ENCODE peak calls at places on chromosome 11, in four cellular contexts. One of them, this sample, is unnamed.

GRCh38 chr11:62560566-62561103 is 13.1 kb downstream of the EEF1G start:
- DNase-seq in activated gamma-delta T cell treated with Interleukin-2 at 50 U/mL for 16 hours: peak
- DNase-seq in stimulated activated CD4-positive, alpha-beta T cell treated with anti-CD3 and anti-CD28 coated beads, Interleukin-4, amount 100 ng/mL, for 24 hours: peak
- DNase-seq in substantia nigra: no peak
- DNase-seq in this sample: no peak

GRCh38 chr11:94796863-94797262 is 28.7 kb downstream of the AMOTL1 start:
- DNase-seq in activated gamma-delta T cell treated with Interleukin-2 at 50 U/mL for 16 hours: no peak
- DNase-seq in substantia nigra: no peak
- DNase-seq in stimulated activated CD4-positive, alpha-beta T cell treated with anti-CD3 and anti-CD28 coated beads, Interleukin-4, amount 100 ng/mL, for 24 hours: no peak
- DNase-seq in this sample: no peak

GRCh38 chr11:69391192-69392103 is 90.0 kb upstream of the LINC01488 start:
- DNase-seq in substantia nigra: no peak
- DNase-seq in stimulated activated CD4-positive, alpha-beta T cell treated with anti-CD3 and anti-CD28 coated beads, Interleukin-4, amount 100 ng/mL, for 24 hours: no peak
- DNase-seq in activated gamma-delta T cell treated with Interleukin-2 at 50 U/mL for 16 hours: no peak
- DNase-seq in this sample: no peak

GRCh38 chr11:3616721-3617460 is 24.9 kb downstream of the ART5 start:
- DNase-seq in activated gamma-delta T cell treated with Interleukin-2 at 50 U/mL for 16 hours: no peak
- DNase-seq in stimulated activated CD4-positive, alpha-beta T cell treated with anti-CD3 and anti-CD28 coated beads, Interleukin-4, amount 100 ng/mL, for 24 hours: no peak
- DNase-seq in substantia nigra: no peak
- DNase-seq in this sample: no peak

GRCh38 chr11:31645747-31646146 is 136.2 kb downstream of the ELP4 start:
- DNase-seq in stimulated activated CD4-positive, alpha-beta T cell treated with anti-CD3 and anti-CD28 coated beads, Interleukin-4, amount 100 ng/mL, for 24 hours: no peak
- DNase-seq in activated gamma-delta T cell treated with Interleukin-2 at 50 U/mL for 16 hours: no peak
- DNase-seq in substantia nigra: peak
- DNase-seq in this sample: no peak

GRCh38 chr11:69498614-69499175 is 17.2 kb downstream of the LINC01488 start:
- DNase-seq in substantia nigra: no peak
- DNase-seq in stimulated activated CD4-positive, alpha-beta T cell treated with anti-CD3 and anti-CD28 coated beads, Interleukin-4, amount 100 ng/mL, for 24 hours: no peak
- DNase-seq in activated gamma-delta T cell treated with Interleukin-2 at 50 U/mL for 16 hours: no peak
- DNase-seq in this sample: no peak

GRCh38 chr11:32902089-32902665 is 9.6 kb downstream of the QSER1 start:
- DNase-seq in stimulated activated CD4-positive, alpha-beta T cell treated with anti-CD3 and anti-CD28 coated beads, Interleukin-4, amount 100 ng/mL, for 24 hours: no peak
- DNase-seq in activated gamma-delta T cell treated with Interleukin-2 at 50 U/mL for 16 hours: no peak
- DNase-seq in substantia nigra: no peak
- DNase-seq in this sample: no peak

GRCh38 chr11:35507688-35508087 is 17.7 kb downstream of the PAMR1 start:
- DNase-seq in substantia nigra: no peak
- DNase-seq in activated gamma-delta T cell treated with Interleukin-2 at 50 U/mL for 16 hours: no peak
- DNase-seq in stimulated activated CD4-positive, alpha-beta T cell treated with anti-CD3 and anti-CD28 coated beads, Interleukin-4, amount 100 ng/mL, for 24 hours: no peak
- DNase-seq in this sample: no peak

GRCh38 chr11:94153320-94153719 is 24.7 kb downstream of the PANX1 start:
- DNase-seq in substantia nigra: no peak
- DNase-seq in activated gamma-delta T cell treated with Interleukin-2 at 50 U/mL for 16 hours: no peak
- DNase-seq in stimulated activated CD4-positive, alpha-beta T cell treated with anti-CD3 and anti-CD28 coated beads, Interleukin-4, amount 100 ng/mL, for 24 hours: no peak
- DNase-seq in this sample: no peak

GRCh38 chr11:75678620-75679259 is 9.9 kb upstream of the MAP6 start:
- DNase-seq in substantia nigra: no peak
- DNase-seq in stimulated activated CD4-positive, alpha-beta T cell treated with anti-CD3 and anti-CD28 coated beads, Interleukin-4, amount 100 ng/mL, for 24 hours: no peak
- DNase-seq in activated gamma-delta T cell treated with Interleukin-2 at 50 U/mL for 16 hours: no peak
- DNase-seq in this sample: no peak

GRCh38 chr11:63567044-63567840 is 4.1 kb upstream of the PLAAT2 start:
- DNase-seq in stimulated activated CD4-positive, alpha-beta T cell treated with anti-CD3 and anti-CD28 coated beads, Interleukin-4, amount 100 ng/mL, for 24 hours: peak
- DNase-seq in substantia nigra: no peak
- DNase-seq in activated gamma-delta T cell treated with Interleukin-2 at 50 U/mL for 16 hours: peak
- DNase-seq in this sample: peak

GRCh38 chr11:132072880-132073213 is 702.4 kb downstream of the NTM start:
- DNase-seq in stimulated activated CD4-positive, alpha-beta T cell treated with anti-CD3 and anti-CD28 coated beads, Interleukin-4, amount 100 ng/mL, for 24 hours: no peak
- DNase-seq in substantia nigra: no peak
- DNase-seq in activated gamma-delta T cell treated with Interleukin-2 at 50 U/mL for 16 hours: no peak
- DNase-seq in this sample: no peak

GRCh38 chr11:61331636-61332035 is 1.3 kb downstream of the DDB1 start:
- DNase-seq in activated gamma-delta T cell treated with Interleukin-2 at 50 U/mL for 16 hours: no peak
- DNase-seq in stimulated activated CD4-positive, alpha-beta T cell treated with anti-CD3 and anti-CD28 coated beads, Interleukin-4, amount 100 ng/mL, for 24 hours: no peak
- DNase-seq in substantia nigra: no peak
- DNase-seq in this sample: no peak

GRCh38 chr11:31640611-31641010 is 131.0 kb downstream of the ELP4 start:
- DNase-seq in stimulated activated CD4-positive, alpha-beta T cell treated with anti-CD3 and anti-CD28 coated beads, Interleukin-4, amount 100 ng/mL, for 24 hours: no peak
- DNase-seq in activated gamma-delta T cell treated with Interleukin-2 at 50 U/mL for 16 hours: no peak
- DNase-seq in substantia nigra: peak
- DNase-seq in this sample: no peak

GRCh38 chr11:101567086-101567485 is 16.7 kb downstream of the TRPC6 start:
- DNase-seq in substantia nigra: no peak
- DNase-seq in activated gamma-delta T cell treated with Interleukin-2 at 50 U/mL for 16 hours: no peak
- DNase-seq in stimulated activated CD4-positive, alpha-beta T cell treated with anti-CD3 and anti-CD28 coated beads, Interleukin-4, amount 100 ng/mL, for 24 hours: no peak
- DNase-seq in this sample: no peak

GRCh38 chr11:130554241-130555055 is 106.0 kb downstream of the ADAMTS15 start:
- DNase-seq in substantia nigra: no peak
- DNase-seq in activated gamma-delta T cell treated with Interleukin-2 at 50 U/mL for 16 hours: no peak
- DNase-seq in stimulated activated CD4-positive, alpha-beta T cell treated with anti-CD3 and anti-CD28 coated beads, Interleukin-4, amount 100 ng/mL, for 24 hours: no peak
- DNase-seq in this sample: no peak

GRCh38 chr11:36108812-36109498 is 165.1 kb downstream of the LDLRAD3 start:
- DNase-seq in substantia nigra: no peak
- DNase-seq in stimulated activated CD4-positive, alpha-beta T cell treated with anti-CD3 and anti-CD28 coated beads, Interleukin-4, amount 100 ng/mL, for 24 hours: no peak
- DNase-seq in activated gamma-delta T cell treated with Interleukin-2 at 50 U/mL for 16 hours: no peak
- DNase-seq in this sample: no peak

GRCh38 chr11:122226810-122227379 is 110.9 kb upstream of the BLID start:
- DNase-seq in activated gamma-delta T cell treated with Interleukin-2 at 50 U/mL for 16 hours: no peak
- DNase-seq in stimulated activated CD4-positive, alpha-beta T cell treated with anti-CD3 and anti-CD28 coated beads, Interleukin-4, amount 100 ng/mL, for 24 hours: no peak
- DNase-seq in substantia nigra: no peak
- DNase-seq in this sample: no peak

GRCh38 chr11:114399490-114399889 is 821 bp downstream of the C11orf71 start:
- DNase-seq in substantia nigra: no peak
- DNase-seq in activated gamma-delta T cell treated with Interleukin-2 at 50 U/mL for 16 hours: no peak
- DNase-seq in stimulated activated CD4-positive, alpha-beta T cell treated with anti-CD3 and anti-CD28 coated beads, Interleukin-4, amount 100 ng/mL, for 24 hours: no peak
- DNase-seq in this sample: no peak

GRCh38 chr11:37748641-37749040 is 1150.6 kb upstream of the RAG2 start:
- DNase-seq in stimulated activated CD4-positive, alpha-beta T cell treated with anti-CD3 and anti-CD28 coated beads, Interleukin-4, amount 100 ng/mL, for 24 hours: no peak
- DNase-seq in activated gamma-delta T cell treated with Interleukin-2 at 50 U/mL for 16 hours: no peak
- DNase-seq in substantia nigra: no peak
- DNase-seq in this sample: no peak

GRCh38 chr11:44989831-44990566 is 39.3 kb upstream of the TP53I11 start:
- DNase-seq in activated gamma-delta T cell treated with Interleukin-2 at 50 U/mL for 16 hours: no peak
- DNase-seq in substantia nigra: peak
- DNase-seq in stimulated activated CD4-positive, alpha-beta T cell treated with anti-CD3 and anti-CD28 coated beads, Interleukin-4, amount 100 ng/mL, for 24 hours: no peak
- DNase-seq in this sample: no peak

GRCh38 chr11:287821-288327 is 1.1 kb upstream of the PGGHG start:
- DNase-seq in substantia nigra: no peak
- DNase-seq in stimulated activated CD4-positive, alpha-beta T cell treated with anti-CD3 and anti-CD28 coated beads, Interleukin-4, amount 100 ng/mL, for 24 hours: peak
- DNase-seq in activated gamma-delta T cell treated with Interleukin-2 at 50 U/mL for 16 hours: peak
- DNase-seq in this sample: no peak

GRCh38 chr11:115654792-115655191 is 150.6 kb upstream of the CADM1 start:
- DNase-seq in activated gamma-delta T cell treated with Interleukin-2 at 50 U/mL for 16 hours: no peak
- DNase-seq in stimulated activated CD4-positive, alpha-beta T cell treated with anti-CD3 and anti-CD28 coated beads, Interleukin-4, amount 100 ng/mL, for 24 hours: no peak
- DNase-seq in substantia nigra: no peak
- DNase-seq in this sample: no peak

GRCh38 chr11:95863486-95864140 is 60.3 kb downstream of the MTMR2 start:
- DNase-seq in stimulated activated CD4-positive, alpha-beta T cell treated with anti-CD3 and anti-CD28 coated beads, Interleukin-4, amount 100 ng/mL, for 24 hours: no peak
- DNase-seq in substantia nigra: no peak
- DNase-seq in activated gamma-delta T cell treated with Interleukin-2 at 50 U/mL for 16 hours: no peak
- DNase-seq in this sample: no peak

GRCh38 chr11:17525570-17525969 is 18.6 kb downstream of the USH1C start:
- DNase-seq in substantia nigra: no peak
- DNase-seq in stimulated activated CD4-positive, alpha-beta T cell treated with anti-CD3 and anti-CD28 coated beads, Interleukin-4, amount 100 ng/mL, for 24 hours: no peak
- DNase-seq in activated gamma-delta T cell treated with Interleukin-2 at 50 U/mL for 16 hours: no peak
- DNase-seq in this sample: no peak

GRCh38 chr11:15909937-15910598 is 446.3 kb downstream of the SOX6 start:
- DNase-seq in activated gamma-delta T cell treated with Interleukin-2 at 50 U/mL for 16 hours: no peak
- DNase-seq in stimulated activated CD4-positive, alpha-beta T cell treated with anti-CD3 and anti-CD28 coated beads, Interleukin-4, amount 100 ng/mL, for 24 hours: no peak
- DNase-seq in substantia nigra: no peak
- DNase-seq in this sample: no peak

GRCh38 chr11:118109231-118109630 is 22.5 kb upstream of the SMIM35 start:
- DNase-seq in stimulated activated CD4-positive, alpha-beta T cell treated with anti-CD3 and anti-CD28 coated beads, Interleukin-4, amount 100 ng/mL, for 24 hours: no peak
- DNase-seq in activated gamma-delta T cell treated with Interleukin-2 at 50 U/mL for 16 hours: no peak
- DNase-seq in substantia nigra: no peak
- DNase-seq in this sample: no peak

GRCh38 chr11:115164774-115165173 is 339.4 kb downstream of the CADM1 start:
- DNase-seq in activated gamma-delta T cell treated with Interleukin-2 at 50 U/mL for 16 hours: no peak
- DNase-seq in substantia nigra: no peak
- DNase-seq in stimulated activated CD4-positive, alpha-beta T cell treated with anti-CD3 and anti-CD28 coated beads, Interleukin-4, amount 100 ng/mL, for 24 hours: no peak
- DNase-seq in this sample: no peak

GRCh38 chr11:96486890-96487633 is 97.2 kb downstream of the JRKL start:
- DNase-seq in stimulated activated CD4-positive, alpha-beta T cell treated with anti-CD3 and anti-CD28 coated beads, Interleukin-4, amount 100 ng/mL, for 24 hours: no peak
- DNase-seq in activated gamma-delta T cell treated with Interleukin-2 at 50 U/mL for 16 hours: no peak
- DNase-seq in substantia nigra: no peak
- DNase-seq in this sample: peak

GRCh38 chr11:68481579-68482240 is 21.2 kb downstream of the PPP6R3 start:
- DNase-seq in substantia nigra: no peak
- DNase-seq in activated gamma-delta T cell treated with Interleukin-2 at 50 U/mL for 16 hours: no peak
- DNase-seq in stimulated activated CD4-positive, alpha-beta T cell treated with anti-CD3 and anti-CD28 coated beads, Interleukin-4, amount 100 ng/mL, for 24 hours: no peak
- DNase-seq in this sample: peak